ENCODE peak calls at places on chromosomes 6 and 20, in five cellular contexts. One of them, this sample, is unnamed.

GRCh38 chr6:139881728-139882211 is 507.3 kb upstream of the CITED2 start:
- DNase-seq in left colon: no peak
- DNase-seq in epithelial cell of esophagus: peak; percentile 61
- DNase-seq in stimulated activated CD8-positive, alpha-beta memory T cell treated with anti-CD3 and anti-CD28 coated beads, Interleukin-7, amount 100 ng/mL, for 24 hours: no peak
- DNase-seq in body of pancreas: peak; percentile 54
- DNase-seq in this sample: peak; percentile 62

GRCh38 chr6:52505726-52506501 is 70.9 kb downstream of the TRAM2 start:
- DNase-seq in left colon: no peak
- DNase-seq in epithelial cell of esophagus: no peak
- DNase-seq in stimulated activated CD8-positive, alpha-beta memory T cell treated with anti-CD3 and anti-CD28 coated beads, Interleukin-7, amount 100 ng/mL, for 24 hours: no peak
- DNase-seq in body of pancreas: no peak
- DNase-seq in this sample: no peak

GRCh38 chr6:107646176-107646575 is 156.3 kb downstream of the SOBP start:
- DNase-seq in left colon: no peak
- DNase-seq in epithelial cell of esophagus: no peak
- DNase-seq in stimulated activated CD8-positive, alpha-beta memory T cell treated with anti-CD3 and anti-CD28 coated beads, Interleukin-7, amount 100 ng/mL, for 24 hours: no peak
- DNase-seq in body of pancreas: no peak
- DNase-seq in this sample: no peak

GRCh38 chr6:137637161-137637560 is 143.0 kb upstream of the OLIG3 start:
- DNase-seq in left colon: no peak
- DNase-seq in epithelial cell of esophagus: peak; percentile 81
- DNase-seq in stimulated activated CD8-positive, alpha-beta memory T cell treated with anti-CD3 and anti-CD28 coated beads, Interleukin-7, amount 100 ng/mL, for 24 hours: no peak
- DNase-seq in body of pancreas: no peak
- DNase-seq in this sample: peak; percentile 93

GRCh38 chr6:73983367-73983766 is 287.4 kb downstream of the CD109 start:
- DNase-seq in left colon: no peak
- DNase-seq in epithelial cell of esophagus: no peak
- DNase-seq in stimulated activated CD8-positive, alpha-beta memory T cell treated with anti-CD3 and anti-CD28 coated beads, Interleukin-7, amount 100 ng/mL, for 24 hours: no peak
- DNase-seq in body of pancreas: no peak
- DNase-seq in this sample: peak; percentile 2

GRCh38 chr6:131920656-131921055 is 30.5 kb downstream of the CCN2 start:
- DNase-seq in left colon: no peak
- DNase-seq in epithelial cell of esophagus: no peak
- DNase-seq in stimulated activated CD8-positive, alpha-beta memory T cell treated with anti-CD3 and anti-CD28 coated beads, Interleukin-7, amount 100 ng/mL, for 24 hours: no peak
- DNase-seq in body of pancreas: no peak
- DNase-seq in this sample: no peak

GRCh38 chr6:5636210-5637030 is 370.3 kb downstream of the NRN1 start:
- DNase-seq in left colon: no peak
- DNase-seq in epithelial cell of esophagus: no peak
- DNase-seq in stimulated activated CD8-positive, alpha-beta memory T cell treated with anti-CD3 and anti-CD28 coated beads, Interleukin-7, amount 100 ng/mL, for 24 hours: no peak
- DNase-seq in body of pancreas: no peak
- DNase-seq in this sample: no peak

GRCh38 chr6:157811476-157812173 is 11.4 kb upstream of the SNX9 start:
- DNase-seq in left colon: no peak
- DNase-seq in epithelial cell of esophagus: no peak
- DNase-seq in stimulated activated CD8-positive, alpha-beta memory T cell treated with anti-CD3 and anti-CD28 coated beads, Interleukin-7, amount 100 ng/mL, for 24 hours: no peak
- DNase-seq in body of pancreas: no peak
- DNase-seq in this sample: no peak

GRCh38 chr20:15005300-15005986 is 668.0 kb upstream of the FLRT3 start:
- DNase-seq in left colon: no peak
- DNase-seq in epithelial cell of esophagus: peak; percentile 35
- DNase-seq in stimulated activated CD8-positive, alpha-beta memory T cell treated with anti-CD3 and anti-CD28 coated beads, Interleukin-7, amount 100 ng/mL, for 24 hours: no peak
- DNase-seq in body of pancreas: no peak
- DNase-seq in this sample: no peak

This sample was measured in A172.